ENCODE peak calls at places on chromosome 1, in seven cellular contexts. G, X, V, R, U, P and A are unnamed samples.

GRCh38 chr1:181077576-181078242 is 10.8 kb upstream of the IER5 start:
- DNase-seq in U (no peak), V (no peak), R (no peak), X (peak), P (no peak), G (peak), A (no peak)

GRCh38 chr1:53959664-53960250 is 13.6 kb downstream of the LRRC42 start:
- DNase-seq in V (peak), R (no peak), G (peak), U (no peak), P (no peak), X (no peak), A (no peak)

GRCh38 chr1:233114159-233114558 is 163.7 kb downstream of the NTPCR start:
- DNase-seq in G (peak), P (no peak), X (peak), R (no peak), V (no peak), U (no peak), A (no peak)

GRCh38 chr1:119449964-119450363 is 35.0 kb downstream of the HSD3B2 start:
- DNase-seq in P (peak), V (no peak), U (no peak), R (no peak), G (no peak), X (no peak), A (no peak)

GRCh38 chr1:6519935-6520621 is 28.6 kb upstream of the PLEKHG5 start:
- DNase-seq in X (peak), G (peak), V (no peak), P (peak), U (no peak), R (no peak), A (no peak)

GRCh38 chr1:17128361-17128760 is 9.1 kb upstream of the PADI2 start:
- DNase-seq in X (peak), U (no peak), V (no peak), R (no peak), G (peak), P (no peak), A (peak)

GRCh38 chr1:35062518-35063196 is 16.5 kb upstream of the ZMYM1 start:
- DNase-seq in R (no peak), U (no peak), G (peak), X (peak), P (no peak), V (no peak), A (no peak)

GRCh38 chr1:28602536-28603439 is 10.7 kb downstream of the RAB42 start:
- DNase-seq in R (no peak), P (peak), G (peak), V (peak), U (peak), X (peak), A (no peak)

GRCh38 chr1:62962794-62963776 is 179.2 kb downstream of the ATG4C start:
- DNase-seq in U (peak), R (no peak), V (peak), P (peak), X (peak), G (peak), A (no peak)

GRCh38 chr1:204992499-204992898 is 50.5 kb upstream of the CNTN2 start:
- DNase-seq in P (no peak), R (no peak), U (no peak), G (no peak), X (no peak), V (peak), A (no peak)

GRCh38 chr1:47696911-47697441 is 259.1 kb downstream of the FOXD2 start:
- DNase-seq in P (no peak), U (no peak), V (no peak), G (no peak), X (no peak), R (no peak), A (no peak)

GRCh38 chr1:225567789-225568188 is 85.1 kb downstream of the ENAH start:
- DNase-seq in P (no peak), G (peak), U (no peak), X (no peak), R (no peak), V (no peak), A (no peak)

GRCh38 chr1:60149254-60149653 is 75.7 kb upstream of the C1orf87 start:
- DNase-seq in P (no peak), G (no peak), V (no peak), U (peak), X (no peak), R (no peak), A (no peak)

GRCh38 chr1:65039508-65039907 is 73.2 kb upstream of the JAK1 start:
- DNase-seq in P (no peak), G (no peak), V (no peak), R (no peak), X (no peak), U (no peak), A (no peak)

GRCh38 chr1:44220755-44221154 is 7.5 kb downstream of the DMAP1 start:
- DNase-seq in G (no peak), X (no peak), V (no peak), U (no peak), R (no peak), P (no peak), A (no peak)

GRCh38 chr1:185363205-185363604 is 46.2 kb upstream of the IVNS1ABP start:
- DNase-seq in P (no peak), R (no peak), U (no peak), X (no peak), V (no peak), G (no peak), A (no peak)

GRCh38 chr1:55724551-55725325 is 509.6 kb upstream of the USP24 start:
- DNase-seq in U (no peak), R (no peak), V (no peak), G (peak), X (peak), P (no peak), A (no peak)

GRCh38 chr1:114130846-114131525 is 22.7 kb downstream of the SYT6 start:
- DNase-seq in V (no peak), P (no peak), X (no peak), U (no peak), G (no peak), R (no peak), A (no peak)

GRCh38 chr1:155166373-155167165 is 6.5 kb downstream of the KRTCAP2 start:
- DNase-seq in X (no peak), R (no peak), U (peak), G (peak), P (peak), V (no peak), A (no peak)

GRCh38 chr1:220711086-220711809 is 21.1 kb downstream of the C1orf115 start:
- DNase-seq in R (no peak), V (no peak), X (no peak), U (no peak), G (no peak), P (no peak), A (peak)

GRCh38 chr1:19682257-19682656 is 17.6 kb downstream of the HTR6 start:
- DNase-seq in P (no peak), U (no peak), R (no peak), G (peak), X (peak), V (no peak), A (no peak)

GRCh38 chr1:35707253-35708178 is 11.2 kb downstream of the C1orf216 start:
- DNase-seq in V (peak), U (no peak), X (no peak), P (peak), G (no peak), R (no peak), A (peak)

GRCh38 chr1:24558902-24559791 is 3.3 kb downstream of the NCMAP start:
- DNase-seq in X (peak), U (peak), P (peak), R (no peak), G (peak), V (no peak), A (no peak)

GRCh38 chr1:232034547-232034946 is 408.0 kb downstream of the DISC1 start:
- DNase-seq in P (no peak), R (no peak), U (no peak), X (no peak), G (no peak), V (no peak), A (no peak)

GRCh38 chr1:72281637-72282270 is 585 bp downstream of the NEGR1 start:
- DNase-seq in U (no peak), V (peak), R (no peak), G (no peak), P (peak), X (peak), A (no peak)

GRCh38 chr1:43691871-43692815 is 15.2 kb upstream of the ST3GAL3 start:
- DNase-seq in P (no peak), G (no peak), V (no peak), X (no peak), R (no peak), U (no peak), A (no peak)

GRCh38 chr1:1197551-1198422 is 8.6 kb downstream of the TNFRSF18 start:
- DNase-seq in U (no peak), V (no peak), R (no peak), X (no peak), P (peak), G (no peak), A (no peak)

GRCh38 chr1:80731241-80731894 is 1069.4 kb upstream of the ADGRL2 start:
- DNase-seq in P (no peak), R (no peak), U (no peak), X (no peak), G (peak), V (no peak), A (no peak)